ENCODE peak calls at places on chromosomes 6 and 20, in nine cellular contexts. C is AG10803, Z is HCT116, Y is fibroblast of villous mesenchyme, V is fibroblast of mammary gland, L is fibroblast of lung, R is heart right ventricle, M is HL-60, S is heart left ventricle. H is an unnamed sample.

GRCh38 chr6:82072113-82072512 is 175.4 kb downstream of the IBTK start:
- DNase-seq in C (peak; percentile 51), Z (no peak), Y (peak; percentile 11), V (no peak), L (peak; percentile 25), R (no peak), M (no peak), S (no peak), H (no peak)

GRCh38 chr6:33018904-33019303 is 9.5 kb upstream of the HLA-DOA start:
- DNase-seq in C (peak; percentile 45), Z (no peak), Y (peak; percentile 76), V (peak; percentile 39), L (no peak), R (no peak), M (peak; percentile 52), S (peak; percentile 65), H (no peak)

GRCh38 chr6:119350202-119351004 is 842 bp upstream of the MAN1A1 start:
- DNase-seq in C (peak; percentile 67), Z (peak; percentile 48), Y (peak; percentile 86), V (peak; percentile 83), L (peak; percentile 73), R (no peak), M (no peak), S (no peak), H (no peak)

GRCh38 chr6:105374010-105374420 is 28.9 kb downstream of the PREP start:
- DNase-seq in C (peak; percentile 70), Z (no peak), Y (peak; percentile 30), V (no peak), L (peak; percentile 60), R (no peak), M (no peak), S (no peak), H (no peak)

GRCh38 chr20:44651507-44652373 is at the start of gene ADA:
- DNase-seq in C (peak; percentile 43), Z (no peak), Y (peak; percentile 53), V (peak; percentile 15), L (peak; percentile 38), R (peak; percentile 79), M (no peak), S (peak; percentile 73), H (peak; percentile 77)

GRCh38 chr6:26250806-26251075 is 114.3 kb upstream of the BTN3A2 start:
- DNase-seq in C (no peak), Z (no peak), Y (no peak), V (no peak), L (no peak), R (no peak), M (no peak), S (no peak), H (peak; percentile 32)

GRCh38 chr6:77017537-77017936 is 445.8 kb downstream of the HTR1B start:
- DNase-seq in C (no peak), Z (no peak), Y (no peak), V (no peak), L (no peak), R (no peak), M (no peak), S (no peak), H (no peak)

GRCh38 chr20:21509597-21510331 is 4.1 kb downstream of the NKX2-2 start:
- DNase-seq in C (peak; percentile 73), Z (no peak), Y (peak; percentile 14), V (peak; percentile 63), L (peak; percentile 67), R (no peak), M (no peak), S (no peak), H (no peak)

GRCh38 chr20:4920131-4920530 is 81.2 kb downstream of the SLC23A2 start:
- DNase-seq in C (peak; percentile 16), Z (no peak), Y (no peak), V (no peak), L (peak; percentile 50), R (no peak), M (no peak), S (no peak), H (no peak)

GRCh38 chr6:34877259-34877658 is 10.6 kb downstream of the TAF11 start:
- DNase-seq in C (no peak), Z (no peak), Y (no peak), V (no peak), L (no peak), R (no peak), M (peak; percentile 16), S (no peak), H (no peak)

GRCh38 chr6:7993952-7994351 is 70.2 kb downstream of the BLOC1S5 start:
- DNase-seq in C (no peak), Z (no peak), Y (no peak), V (no peak), L (no peak), R (no peak), M (no peak), S (no peak), H (no peak)
- TF ChIP-seq CTCF in C (no peak), Z (peak; percentile 39), Y (no peak), V (no peak), L (no peak), R (no peak), M (no peak), S (no peak), H (no peak)

GRCh38 chr6:19325335-19325789 is 511.8 kb upstream of the ID4 start:
- DNase-seq in C (peak; percentile 70), Z (no peak), Y (peak; percentile 16), V (no peak), L (peak; percentile 8), R (no peak), M (no peak), S (no peak), H (no peak)

GRCh38 chr6:19320066-19320465 is 517.1 kb upstream of the ID4 start:
- DNase-seq in C (no peak), Z (no peak), Y (no peak), V (no peak), L (no peak), R (no peak), M (no peak), S (no peak), H (no peak)

GRCh38 chr6:19327246-19327645 is 509.9 kb upstream of the ID4 start:
- DNase-seq in C (peak; percentile 40), Z (no peak), Y (no peak), V (no peak), L (peak; percentile 69), R (no peak), M (no peak), S (no peak), H (no peak)

GRCh38 chr6:19319005-19319404 is 518.2 kb upstream of the ID4 start:
- DNase-seq in C (no peak), Z (no peak), Y (no peak), V (no peak), L (no peak), R (no peak), M (no peak), S (no peak), H (no peak)

DNA sequence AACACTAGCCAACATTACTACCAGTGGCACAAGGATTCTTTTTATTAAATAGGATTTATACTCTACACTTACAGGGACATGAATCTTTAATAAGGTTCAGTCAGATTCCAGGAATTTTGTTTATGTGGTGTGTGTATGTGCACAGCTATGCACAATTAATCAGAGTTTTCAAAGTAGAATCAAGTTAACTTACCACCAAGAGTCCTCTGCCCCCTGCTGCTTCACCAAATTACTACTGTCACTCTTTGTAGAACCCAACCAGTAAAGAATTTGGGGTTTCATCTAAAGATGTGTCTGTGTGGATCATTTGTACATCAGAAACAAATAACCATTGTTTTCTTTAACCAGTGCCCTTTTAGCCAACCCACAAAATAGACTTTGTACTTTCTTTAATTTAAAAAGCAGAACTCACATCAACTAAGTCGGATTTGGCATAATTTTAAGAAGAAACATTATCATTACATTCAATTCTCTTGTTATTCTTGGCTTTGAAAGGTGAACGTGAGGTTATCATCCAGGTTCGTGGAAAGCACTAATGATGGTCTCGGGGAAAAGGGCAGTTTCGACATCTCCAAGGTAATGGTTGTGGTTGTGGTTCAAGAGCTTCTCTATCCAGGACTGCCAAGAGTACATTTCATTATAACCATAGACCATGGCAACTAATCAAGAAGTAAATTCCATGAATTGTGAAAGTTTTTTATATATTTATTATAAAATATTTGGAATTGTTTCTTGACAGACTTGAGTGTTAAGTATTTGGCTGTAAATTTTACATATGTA is 514.3 kb upstream of the ID4 start:
- DNase-seq in C (peak; percentile 83), Z (no peak), Y (no peak), V (no peak), L (peak; percentile 90), R (no peak), M (no peak), S (no peak), H (no peak)
- TF ChIP-seq CTCF in C (peak; percentile 38), Z (peak; percentile 7), Y (no peak), V (peak; percentile 3), L (no peak), R (no peak), M (no peak), S (no peak), H (no peak)

DNA sequence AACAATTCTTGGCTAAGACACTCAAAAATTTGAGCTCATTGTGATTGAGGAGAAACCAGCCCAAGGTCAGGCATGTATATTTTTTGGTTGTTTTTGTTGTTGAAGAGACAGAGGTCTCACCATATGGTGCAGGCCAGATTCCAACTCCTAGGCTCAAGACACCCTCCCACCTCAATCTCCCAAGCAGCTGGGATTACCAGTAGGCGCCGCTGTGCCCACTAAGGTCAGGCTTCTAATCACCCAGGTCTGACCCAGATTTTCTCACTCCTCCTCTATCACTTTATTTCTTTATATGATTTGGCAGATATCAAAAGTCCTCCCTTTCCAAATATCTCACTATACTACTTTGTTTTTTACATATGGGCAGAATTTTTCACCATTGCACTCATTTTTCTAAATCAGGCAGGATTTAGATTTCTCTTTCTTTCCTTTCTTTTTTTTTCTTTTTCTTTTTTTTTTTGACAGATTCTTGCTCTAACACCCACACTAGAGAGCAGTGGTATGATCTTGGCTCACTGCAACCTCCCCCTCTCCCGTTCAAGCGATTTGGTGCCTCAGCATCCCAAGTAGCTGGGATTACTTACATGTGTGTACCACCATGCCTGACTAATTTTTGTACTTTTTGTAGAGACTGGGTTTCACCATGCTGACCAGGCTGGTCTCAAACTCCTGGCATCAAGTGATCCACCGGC is 1.7 kb upstream of the C6orf141 start:
- DNase-seq in C (no peak), Z (no peak), Y (no peak), V (no peak), L (no peak), R (no peak), M (no peak), S (no peak), H (no peak)
- TF ChIP-seq CTCF in C (no peak), Z (peak; percentile 36), Y (peak; percentile 9), V (peak; percentile 6), L (peak; percentile 2), R (no peak), M (no peak), S (no peak), H (no peak)

GRCh38 chr6:167221408-167222201 is 63.8 kb upstream of the GPR31 start:
- DNase-seq in C (no peak), Z (no peak), Y (no peak), V (no peak), L (no peak), R (no peak), M (no peak), S (no peak), H (no peak)

GRCh38 chr6:167225903-167226508 is 65.1 kb upstream of the UNC93A start:
- DNase-seq in C (no peak), Z (no peak), Y (no peak), V (no peak), L (no peak), R (no peak), M (no peak), S (no peak), H (no peak)

GRCh38 chr6:167214216-167214615 is 56.4 kb upstream of the GPR31 start:
- DNase-seq in C (no peak), Z (no peak), Y (no peak), V (no peak), L (no peak), R (no peak), M (no peak), S (no peak), H (no peak)

GRCh38 chr6:167219967-167220512 is 62.3 kb upstream of the GPR31 start:
- DNase-seq in C (no peak), Z (no peak), Y (no peak), V (no peak), L (no peak), R (no peak), M (no peak), S (no peak), H (no peak)
- TF ChIP-seq CTCF in C (no peak), Z (no peak), Y (no peak), V (no peak), L (no peak), R (no peak), M (no peak), S (no peak), H (no peak)